ENCODE peak calls at places on chromosomes 3 and 15, in five cellular contexts. One of them, this sample, is unnamed.

GRCh38 chr15:62946940-62947339 is 95.6 kb upstream of the TPM1 start:
- DNase-seq in GM06990: no peak
- DNase-seq in A549: no peak
- DNase-seq in CD8-positive, alpha-beta T cell: no peak
- DNase-seq in amniotic epithelial cell: no peak
- DNase-seq in this sample: no peak

GRCh38 chr3:159806412-159806811 is 182.2 kb upstream of the IL12A start:
- DNase-seq in GM06990: no peak
- DNase-seq in A549: no peak
- DNase-seq in CD8-positive, alpha-beta T cell: no peak
- DNase-seq in amniotic epithelial cell: no peak
- DNase-seq in this sample: no peak

GRCh38 chr3:125317761-125318496 is 57.2 kb downstream of the ZNF148 start:
- DNase-seq in GM06990: no peak
- DNase-seq in A549: no peak
- DNase-seq in CD8-positive, alpha-beta T cell: no peak
- DNase-seq in amniotic epithelial cell: no peak
- DNase-seq in this sample: no peak

GRCh38 chr15:65466901-65467300 is 44.2 kb upstream of the IGDCC4 start:
- DNase-seq in GM06990: no peak
- DNase-seq in A549: no peak
- DNase-seq in CD8-positive, alpha-beta T cell: no peak
- DNase-seq in amniotic epithelial cell: peak; percentile 12
- DNase-seq in this sample: no peak

GRCh38 chr3:180401226-180401625 is 200.7 kb upstream of the TTC14 start:
- DNase-seq in GM06990: no peak
- DNase-seq in A549: no peak
- DNase-seq in CD8-positive, alpha-beta T cell: no peak
- DNase-seq in amniotic epithelial cell: no peak
- DNase-seq in this sample: no peak

GRCh38 chr15:52102468-52102867 is 10.1 kb downstream of the BCL2L10 start:
- DNase-seq in GM06990: no peak
- DNase-seq in A549: no peak
- DNase-seq in CD8-positive, alpha-beta T cell: no peak
- DNase-seq in amniotic epithelial cell: peak; percentile 99
- DNase-seq in this sample: no peak

GRCh38 chr3:189121088-189121487 is 50.7 kb upstream of the TPRG1 start:
- DNase-seq in GM06990: no peak
- DNase-seq in A549: no peak
- DNase-seq in CD8-positive, alpha-beta T cell: no peak
- DNase-seq in amniotic epithelial cell: no peak
- DNase-seq in this sample: no peak

GRCh38 chr15:34436126-34436955 is 1.3 kb downstream of the GOLGA8A start:
- DNase-seq in GM06990: peak; percentile 48
- DNase-seq in A549: no peak
- DNase-seq in CD8-positive, alpha-beta T cell: no peak
- DNase-seq in amniotic epithelial cell: peak; percentile 9
- DNase-seq in this sample: no peak

GRCh38 chr3:46908294-46908985 is 30.9 kb downstream of the PTH1R start:
- DNase-seq in GM06990: no peak
- DNase-seq in A549: no peak
- DNase-seq in CD8-positive, alpha-beta T cell: no peak
- DNase-seq in amniotic epithelial cell: peak; percentile 45
- DNase-seq in this sample: no peak

GRCh38 chr15:76763554-76763953 is 141.6 kb downstream of the SCAPER start:
- DNase-seq in GM06990: no peak
- DNase-seq in A549: no peak
- DNase-seq in CD8-positive, alpha-beta T cell: no peak
- DNase-seq in amniotic epithelial cell: no peak
- DNase-seq in this sample: no peak

GRCh38 chr15:78067328-78068241 is 9.9 kb downstream of the TBC1D2B start:
- DNase-seq in GM06990: no peak
- DNase-seq in A549: no peak
- DNase-seq in CD8-positive, alpha-beta T cell: no peak
- DNase-seq in amniotic epithelial cell: peak; percentile 61
- DNase-seq in this sample: no peak